ENCODE peak calls at places on chromosomes 12 and 14, in ten cellular contexts. F, T, W, P, D, O, L, K, A and J are unnamed samples.

GRCh38 chr12:94748726-94749421 is 98.5 kb upstream of the TMCC3 start:
- DNase-seq in F (no peak), T (no peak), W (no peak), P (no peak), D (no peak), O (no peak), L (no peak), K (no peak), A (no peak), J (no peak)

GRCh38 chr12:82765971-82766705 is 79.4 kb downstream of the TMTC2 start:
- DNase-seq in F (no peak), T (no peak), W (no peak), P (no peak), D (no peak), O (no peak), L (no peak), K (no peak), A (peak; percentile 13), J (no peak)

GRCh38 chr14:64601571-64601970 is 51.8 kb downstream of the PPP1R36 start:
- DNase-seq in F (no peak), T (no peak), W (no peak), P (no peak), D (no peak), O (no peak), L (no peak), K (no peak), A (no peak), J (no peak)

GRCh38 chr12:117807946-117808345 is 160.8 kb downstream of the KSR2 start:
- DNase-seq in F (no peak), T (no peak), W (no peak), P (no peak), D (no peak), O (no peak), L (no peak), K (no peak), A (no peak), J (no peak)

GRCh38 chr12:6961278-6961694 is 9.2 kb downstream of the PHB2 start:
- DNase-seq in F (no peak), T (peak; percentile 90), W (no peak), P (peak; percentile 81), D (peak; percentile 65), O (peak; percentile 90), L (no peak), K (no peak), A (peak; percentile 48), J (peak; percentile 79)

GRCh38 chr12:132004946-132005345 is 55.2 kb downstream of the EP400 start:
- DNase-seq in F (no peak), T (no peak), W (no peak), P (no peak), D (no peak), O (no peak), L (no peak), K (no peak), A (no peak), J (no peak)

GRCh38 chr12:124852329-124852831 is 11.3 kb downstream of the SCARB1 start:
- DNase-seq in F (no peak), T (no peak), W (peak; percentile 31), P (no peak), D (no peak), O (no peak), L (no peak), K (no peak), A (peak; percentile 83), J (peak; percentile 46)

GRCh38 chr14:101600891-101601602 is 39.8 kb downstream of the DIO3 start:
- DNase-seq in F (no peak), T (no peak), W (no peak), P (no peak), D (no peak), O (no peak), L (no peak), K (no peak), A (no peak), J (peak; percentile 12)

GRCh38 chr12:25546318-25546717 is 6.8 kb downstream of the LMNTD1 start:
- DNase-seq in F (no peak), T (no peak), W (no peak), P (no peak), D (no peak), O (no peak), L (no peak), K (no peak), A (peak; percentile 19), J (no peak)

GRCh38 chr12:8554451-8555195 is 13.9 kb upstream of the CLEC4E start:
- DNase-seq in F (no peak), T (no peak), W (no peak), P (no peak), D (no peak), O (no peak), L (no peak), K (no peak), A (peak; percentile 46), J (no peak)

GRCh38 chr14:30225171-30225570 is 297.5 kb upstream of the PRKD1 start:
- DNase-seq in F (no peak), T (no peak), W (no peak), P (no peak), D (no peak), O (no peak), L (no peak), K (no peak), A (peak; percentile 43), J (no peak)

GRCh38 chr12:79776111-79776510 is 85.3 kb upstream of the PAWR start:
- DNase-seq in F (no peak), T (no peak), W (no peak), P (no peak), D (no peak), O (no peak), L (no peak), K (no peak), A (peak; percentile 80), J (no peak)

GRCh38 chr14:24232645-24233537 is at the start of gene GMPR2:
- DNase-seq in F (no peak), T (no peak), W (peak; percentile 86), P (no peak), D (no peak), O (peak; percentile 43), L (no peak), K (no peak), A (no peak), J (peak; percentile 49)

GRCh38 chr12:42590324-42590934 is 883 bp upstream of the PRICKLE1 start:
- DNase-seq in F (no peak), T (no peak), W (no peak), P (peak; percentile 42), D (no peak), O (peak; percentile 3), L (no peak), K (no peak), A (no peak), J (no peak)

GRCh38 chr12:109739747-109740693 is 26.4 kb downstream of the FAM222A start:
- DNase-seq in F (no peak), T (no peak), W (no peak), P (no peak), D (no peak), O (no peak), L (no peak), K (no peak), A (no peak), J (no peak)

GRCh38 chr12:43969882-43970281 is 134.0 kb downstream of the TMEM117 start:
- DNase-seq in F (no peak), T (no peak), W (no peak), P (no peak), D (no peak), O (no peak), L (peak; percentile 5), K (no peak), A (peak; percentile 77), J (no peak)

GRCh38 chr14:99581371-99581770 is 22.6 kb downstream of the CCDC85C start:
- DNase-seq in F (no peak), T (no peak), W (peak; percentile 17), P (no peak), D (no peak), O (no peak), L (no peak), K (no peak), A (no peak), J (no peak)

GRCh38 chr14:96239759-96240158 is 16.3 kb upstream of the BDKRB1 start:
- DNase-seq in F (no peak), T (no peak), W (no peak), P (no peak), D (no peak), O (no peak), L (no peak), K (no peak), A (no peak), J (no peak)

GRCh38 chr12:27424631-27425230 is 21.8 kb upstream of the SMCO2 start:
- DNase-seq in F (no peak), T (no peak), W (peak; percentile 12), P (peak; percentile 15), D (no peak), O (peak; percentile 42), L (peak; percentile 50), K (no peak), A (peak; percentile 71), J (no peak)

GRCh38 chr12:124909831-124910560 is 4.5 kb downstream of the UBC start:
- DNase-seq in F (no peak), T (no peak), W (no peak), P (no peak), D (no peak), O (peak; percentile 37), L (no peak), K (no peak), A (peak; percentile 65), J (no peak)

GRCh38 chr12:124286414-124286813 is 8.5 kb upstream of the RFLNA start:
- DNase-seq in F (no peak), T (no peak), W (peak; percentile 11), P (no peak), D (no peak), O (no peak), L (no peak), K (no peak), A (peak; percentile 11), J (no peak)

GRCh38 chr12:17511369-17511768 is 578.6 kb downstream of the RERGL start:
- DNase-seq in F (no peak), T (no peak), W (no peak), P (no peak), D (no peak), O (no peak), L (no peak), K (no peak), A (no peak), J (no peak)

GRCh38 chr14:63508033-63508432 is 35.1 kb downstream of the PPP2R5E start:
- DNase-seq in F (no peak), T (no peak), W (no peak), P (no peak), D (no peak), O (no peak), L (no peak), K (no peak), A (no peak), J (peak; percentile 43)

GRCh38 chr14:36221097-36221496 is 44.6 kb upstream of the PTCSC3 start:
- DNase-seq in F (peak; percentile 29), T (no peak), W (peak; percentile 58), P (no peak), D (no peak), O (no peak), L (no peak), K (no peak), A (no peak), J (no peak)

GRCh38 chr12:114691196-114691595 is 7.2 kb upstream of the TBX3 start:
- DNase-seq in F (no peak), T (no peak), W (no peak), P (no peak), D (no peak), O (no peak), L (no peak), K (no peak), A (no peak), J (no peak)

GRCh38 chr14:75514673-75515630 is 7.3 kb upstream of the BATF start:
- DNase-seq in F (no peak), T (peak; percentile 48), W (no peak), P (no peak), D (no peak), O (peak; percentile 90), L (peak; percentile 1), K (no peak), A (peak; percentile 32), J (peak; percentile 61)

GRCh38 chr12:48883305-48884171 is 17.9 kb upstream of the RND1 start:
- DNase-seq in F (peak; percentile 0), T (no peak), W (no peak), P (no peak), D (no peak), O (no peak), L (no peak), K (no peak), A (no peak), J (no peak)

GRCh38 chr14:31787377-31787776 is 226.2 kb downstream of the NUBPL start:
- DNase-seq in F (no peak), T (no peak), W (no peak), P (no peak), D (no peak), O (no peak), L (no peak), K (no peak), A (peak; percentile 58), J (no peak)